ENCODE peak calls at places on chromosome 7, in five cellular contexts. O, P, N, A and D are unnamed samples. For H4K20me1, the result is how much of the 10 kb centered on the place peaks cover.

GRCh38 chr7:51046482-51046881 is 263.8 kb upstream of the GRB10 start:
- DNase-seq in O (no peak), P (no peak), N (no peak), A (no peak), D (no peak)

GRCh38 chr7:5634107-5634950 is 147.1 kb downstream of the RNF216 start:
- DNase-seq in O (peak), P (no peak), N (no peak), A (peak), D (no peak)

GRCh38 chr7:30936650-30937245 is 25.1 kb downstream of the AQP1 start:
- DNase-seq in O (no peak), P (no peak), N (no peak), A (no peak), D (no peak)

GRCh38 chr7:56493704-56494450 is 377.7 kb upstream of the NUPR2 start:
- DNase-seq in O (no peak), P (no peak), N (no peak), A (no peak), D (no peak)

GRCh38 chr7:69182596-69183467 is 415.4 kb upstream of the AUTS2 start:
- DNase-seq in O (no peak), P (no peak), N (no peak), A (no peak), D (no peak)

GRCh38 chr7:50552921-50553320 is 12.3 kb downstream of the DDC start:
- DNase-seq in O (peak), P (peak), N (no peak), A (peak), D (no peak)

GRCh38 chr7:101128040-101128834 is 1.3 kb downstream of the SERPINE1 start:
- DNase-seq in O (no peak), P (peak), N (no peak), A (peak), D (no peak)

GRCh38 chr7:95527033-95527775 is 41.5 kb downstream of the ASB4 start:
- DNase-seq in O (peak), P (peak), N (no peak), A (peak), D (no peak)

GRCh38 chr7:7565746-7566650 is 686 bp upstream of the MIOS start:
- DNase-seq in O (peak), P (peak), N (no peak), A (peak), D (peak)

GRCh38 chr7:34849163-34849960 is 187.9 kb downstream of the DPY19L1 start:
- DNase-seq in O (no peak), P (peak), N (no peak), A (peak), D (no peak)

GRCh38 chr7:157004050-157004838 is 6.2 kb downstream of the MNX1 start:
- DNase-seq in O (no peak), P (no peak), N (no peak), A (peak), D (no peak)

GRCh38 chr7:24401628-24402593 is 117.9 kb downstream of the NPY start:
- DNase-seq in O (peak), P (peak), N (no peak), A (peak), D (no peak)

GRCh38 chr7:129649128-129649690 is 37.7 kb downstream of the NRF1 start:
- DNase-seq in O (no peak), P (no peak), N (no peak), A (no peak), D (no peak)

GRCh38 chr7:154347867-154348266 is 295.7 kb downstream of the DPP6 start:
- DNase-seq in O (no peak), P (no peak), N (no peak), A (no peak), D (no peak)

GRCh38 chr7:105779856-105780815 is 96.3 kb downstream of the ATXN7L1 start:
- DNase-seq in O (no peak), P (no peak), N (no peak), A (no peak), D (no peak)

GRCh38 chr7:35263396-35263795 is 9.5 kb upstream of the TBX20 start:
- DNase-seq in O (no peak), P (no peak), N (no peak), A (no peak), D (no peak)

GRCh38 chr7:104230606-104231005 is 22.8 kb upstream of the ORC5 start:
- DNase-seq in O (no peak), P (no peak), N (no peak), A (no peak), D (no peak)

GRCh38 chr7:37116043-37116701 is 332.5 kb downstream of the ELMO1 start:
- DNase-seq in O (no peak), P (no peak), N (no peak), A (no peak), D (no peak)

GRCh38 chr7:151452141-151452571 is 12.2 kb upstream of the CRYGN start:
- DNase-seq in O (no peak), P (no peak), N (no peak), A (no peak), D (no peak)

GRCh38 chr7:116543664-116544063 is 18.8 kb downstream of the CAV1 start:
- DNase-seq in O (no peak), P (peak), N (no peak), A (peak), D (no peak)

GRCh38 chr7:23347682-23348180 is 48.6 kb downstream of the MALSU1 start:
- DNase-seq in O (no peak), P (peak), N (no peak), A (peak), D (peak)

GRCh38 chr7:98049034-98049433 is 57.6 kb upstream of the LMTK2 start:
- DNase-seq in O (no peak), P (peak), N (no peak), A (no peak), D (peak)

GRCh38 chr7:142425281-142425680 is 167.4 kb upstream of the PRSS58 start:
- DNase-seq in O (no peak), P (no peak), N (no peak), A (no peak), D (no peak)

GRCh38 chr7:102297487-102298218 is 11.0 kb downstream of the SH2B2 start:
- DNase-seq in O (no peak), P (no peak), N (no peak), A (no peak), D (no peak)

DNA sequence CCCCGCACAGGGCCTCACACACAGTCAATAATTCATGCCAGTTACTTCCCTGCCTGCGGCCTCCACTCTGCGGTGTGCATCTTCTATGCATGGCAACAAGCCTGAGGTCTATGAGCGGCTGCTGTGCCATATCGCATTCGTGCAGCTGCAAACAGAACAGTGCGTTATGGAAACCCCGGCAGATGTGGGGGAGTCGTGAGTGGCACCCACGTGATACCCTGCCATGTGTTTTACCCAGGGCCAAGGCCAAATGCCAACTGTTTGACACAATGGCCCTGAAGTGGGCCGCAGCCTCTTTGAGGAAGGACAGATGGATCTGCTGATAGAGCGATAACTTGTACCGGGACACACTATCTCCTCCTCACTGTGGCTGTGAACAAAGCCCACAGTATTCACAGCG is 13.3 kb downstream of the TNS3 start:
- DNase-seq in O (no peak), P (no peak), N (no peak), A (no peak), D (no peak)
- H3K27ac ChIP-seq in O (peak), P (no peak), N (no peak), A (no peak), D (no peak)

GRCh38 chr7:54201501-54201900 is 340.7 kb upstream of the VSTM2A start:
- DNase-seq in O (no peak), P (no peak), N (no peak), A (no peak), D (no peak)
- H4K20me1 ChIP-seq in O (under half), P (under half), N (under half), A (under half), D (under half)

GRCh38 chr7:33790746-33791145 is 114.6 kb upstream of the BMPER start:
- DNase-seq in O (no peak), P (no peak), N (no peak), A (no peak), D (no peak)
- H3K27ac ChIP-seq in O (no peak), P (no peak), N (no peak), A (no peak), D (no peak)

GRCh38 chr7:2639994-2640830 is 8.4 kb downstream of the TTYH3 start:
- DNase-seq in O (no peak), P (peak), N (no peak), A (no peak), D (no peak)

GRCh38 chr7:2639151-2639993 is 7.6 kb downstream of the TTYH3 start:
- DNase-seq in O (no peak), P (no peak), N (no peak), A (no peak), D (no peak)

GRCh38 chr7:2643386-2644229 is 11.8 kb downstream of the TTYH3 start:
- DNase-seq in O (no peak), P (no peak), N (no peak), A (no peak), D (no peak)

GRCh38 chr7:2640858-2641257 is 9.1 kb downstream of the TTYH3 start:
- DNase-seq in O (no peak), P (no peak), N (no peak), A (no peak), D (no peak)

DNA sequence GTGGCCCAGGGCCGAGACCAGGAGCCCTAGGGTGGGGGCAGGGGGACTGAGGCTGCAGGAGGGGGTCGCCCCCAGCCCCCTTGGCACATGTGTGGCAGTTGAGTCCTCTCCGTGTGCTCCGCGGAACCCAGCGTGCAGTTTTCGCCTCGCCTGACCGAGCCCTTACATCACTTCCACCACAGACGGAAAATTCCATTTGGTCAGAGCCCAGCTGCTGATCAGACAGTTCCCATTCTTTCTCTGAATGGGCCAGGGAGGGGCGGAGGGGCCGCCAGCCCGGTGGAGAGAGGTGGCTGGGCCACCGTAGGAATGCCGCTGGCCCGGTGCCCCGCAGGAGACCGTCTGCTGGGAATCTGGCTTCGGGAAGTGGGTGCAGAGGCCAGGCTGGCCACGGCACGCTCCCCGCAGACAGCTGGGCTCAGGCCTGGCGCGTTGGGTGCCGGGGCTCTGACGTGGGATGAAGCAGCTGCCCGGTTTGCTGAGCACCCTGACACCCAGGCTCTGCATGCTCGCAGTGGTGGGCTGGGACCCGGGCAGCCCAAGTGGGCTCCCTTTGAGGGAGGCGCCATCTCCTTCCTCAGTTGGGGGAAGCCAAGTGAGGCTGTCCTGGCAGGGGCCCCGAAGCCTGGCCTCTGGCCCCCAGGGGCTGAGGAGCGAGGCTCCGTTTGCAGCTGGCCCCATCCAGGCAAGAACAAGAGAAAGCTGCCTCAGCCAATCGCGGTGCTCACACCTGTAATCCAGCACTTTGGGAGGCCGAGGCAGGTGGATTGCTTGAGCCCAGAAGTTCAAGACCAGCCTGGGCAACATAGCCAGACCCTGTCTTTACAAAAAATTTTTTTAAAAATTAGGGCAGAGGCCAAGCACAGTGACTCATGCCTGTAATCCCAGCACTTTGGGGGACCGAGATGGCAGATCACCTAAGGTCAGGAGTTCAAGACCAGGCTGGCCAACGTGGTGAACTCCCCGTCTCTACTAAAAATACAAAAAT is 9.9 kb downstream of the TTYH3 start:
- DNase-seq in O (peak), P (peak), N (peak), A (peak), D (no peak)
- H4K20me1 ChIP-seq in O (half or more), P (under half), N (under half), A (under half), D (under half)